ENCODE peak calls at places on chromosomes 3 and 15, in four cellular contexts. R, H, Y and G are unnamed samples. For H3K4me1, the result is how much of the 10 kb centered on the place peaks cover.

GRCh38 chr15:66006986-66007385 is 137.7 kb downstream of the RAB11A start:
- DNase-seq in R (no peak), Y (no peak), H (no peak), G (no peak)

GRCh38 chr3:172213168-172213567 is 173.8 kb downstream of the FNDC3B start:
- DNase-seq in R (no peak), Y (no peak), H (no peak), G (no peak)

GRCh38 chr3:132595036-132595435 is 2.0 kb upstream of the ACKR4 start:
- DNase-seq in R (no peak), Y (no peak), H (no peak), G (no peak)

GRCh38 chr3:143207338-143207961 is 87.9 kb downstream of the CHST2 start:
- DNase-seq in Y (no peak), R (no peak), H (no peak), G (no peak)

GRCh38 chr15:82595766-82596165 is 51.4 kb downstream of the CPEB1 start:
- DNase-seq in H (no peak), Y (no peak), R (no peak), G (no peak)

GRCh38 chr3:111473550-111473949 is 68.4 kb upstream of the CD96 start:
- DNase-seq in H (no peak), R (no peak), Y (peak), G (no peak)

GRCh38 chr3:76497636-76498035 is 542.3 kb upstream of the ROBO2 start:
- DNase-seq in Y (peak), H (no peak), R (no peak), G (no peak)

GRCh38 chr3:58237940-58238681 is 519 bp downstream of the ABHD6 start:
- DNase-seq in Y (peak), R (peak), H (peak), G (peak)

GRCh38 chr3:161989012-161989411 is 492.4 kb downstream of the OTOL1 start:
- DNase-seq in Y (no peak), H (no peak), R (no peak), G (no peak)

GRCh38 chr15:42890161-42890913 is 30.2 kb downstream of the TTBK2 start:
- DNase-seq in H (no peak), R (no peak), Y (no peak), G (no peak)

GRCh38 chr3:634511-634910 is 437.9 kb downstream of the CHL1 start:
- DNase-seq in R (no peak), Y (no peak), H (no peak), G (no peak)

GRCh38 chr3:64160000-64160690 is 65.1 kb downstream of the PRICKLE2 start:
- DNase-seq in Y (no peak), R (no peak), H (no peak), G (no peak)

GRCh38 chr3:190260301-190260700 is 61.9 kb downstream of the CLDN1 start:
- DNase-seq in H (no peak), R (no peak), Y (no peak), G (no peak)

GRCh38 chr15:92365079-92365478 is 28.6 kb upstream of the ST8SIA2 start:
- DNase-seq in Y (no peak), R (no peak), H (no peak), G (no peak)

GRCh38 chr15:73575636-73576247 is 57.4 kb downstream of the NPTN start:
- DNase-seq in H (no peak), Y (no peak), R (no peak), G (no peak)

GRCh38 chr3:69936266-69936665 is 63.3 kb upstream of the SAMMSON start:
- DNase-seq in H (no peak), R (no peak), Y (no peak), G (no peak)

GRCh38 chr3:135229018-135229495 is 434.0 kb downstream of the EPHB1 start:
- DNase-seq in H (no peak), Y (no peak), R (no peak), G (no peak)

GRCh38 chr3:197555281-197556261 is at the start of gene BDH1:
- DNase-seq in R (peak), H (peak), Y (peak), G (peak)

GRCh38 chr3:123651449-123652345 is 66.8 kb upstream of the HACD2 start:
- DNase-seq in Y (no peak), R (no peak), H (no peak), G (no peak)

GRCh38 chr3:115698851-115699535 is 75.7 kb downstream of the GAP43 start:
- DNase-seq in R (no peak), Y (peak), H (no peak), G (no peak)

GRCh38 chr3:57397175-57398026 is 104.9 kb upstream of the ASB14 start:
- DNase-seq in H (peak), Y (peak), R (peak), G (peak)

GRCh38 chr15:40054746-40055575 is 16.0 kb upstream of the SRP14 start:
- DNase-seq in H (no peak), Y (peak), R (peak), G (no peak)

GRCh38 chr3:44110643-44111042 is 131.0 kb upstream of the TOPAZ1 start:
- DNase-seq in H (no peak), Y (no peak), R (no peak), G (no peak)

GRCh38 chr3:185744997-185745843 is 79.6 kb downstream of the IGF2BP2 start:
- DNase-seq in H (no peak), R (no peak), Y (no peak), G (no peak)

GRCh38 chr15:55795031-55795430 is 52.1 kb upstream of the PRTG start:
- DNase-seq in Y (no peak), R (no peak), H (no peak), G (no peak)

GRCh38 chr15:55694652-55695150 is 48.3 kb downstream of the PRTG start:
- DNase-seq in R (no peak), H (no peak), Y (peak), G (peak)

GRCh38 chr3:71008350-71008923 is 575.1 kb downstream of the FOXP1 start:
- DNase-seq in H (no peak), Y (peak), R (no peak), G (no peak)

GRCh38 chr3:127000128-127000527 is 17.2 kb downstream of the PLXNA1 start:
- DNase-seq in H (no peak), R (no peak), Y (peak), G (no peak)

GRCh38 chr3:73279-73678 is 123.3 kb upstream of the CHL1 start:
- DNase-seq in R (no peak), Y (no peak), H (no peak), G (no peak)

GRCh38 chr3:70281663-70282062 is 30.8 kb downstream of the MDFIC2 start:
- DNase-seq in Y (no peak), H (no peak), R (no peak), G (no peak)

GRCh38 chr15:88791637-88792036 is 11.6 kb upstream of the ACAN start:
- DNase-seq in H (no peak), R (no peak), Y (no peak), G (no peak)

GRCh38 chr3:13192471-13193213 is 119.4 kb upstream of the IQSEC1 start:
- DNase-seq in Y (peak), H (no peak), R (no peak), G (no peak)

GRCh38 chr3:152499796-152500385 is 231.2 kb downstream of the MBNL1 start:
- DNase-seq in H (no peak), R (no peak), Y (no peak), G (no peak)

GRCh38 chr3:100928638-100929428 is 64.4 kb downstream of the ABI3BP start:
- DNase-seq in Y (no peak), H (no peak), R (no peak), G (no peak)

GRCh38 chr15:42035362-42035761 is 14.5 kb upstream of the PLA2G4E start:
- DNase-seq in Y (no peak), R (no peak), H (no peak), G (peak)

GRCh38 chr3:195366200-195366910 is 76.5 kb downstream of the ACAP2 start:
- DNase-seq in R (no peak), H (no peak), Y (no peak), G (no peak)

GRCh38 chr15:35605790-35606189 is 59.8 kb upstream of the DPH6 start:
- DNase-seq in H (no peak), R (no peak), Y (no peak), G (no peak)

GRCh38 chr15:35606345-35606744 is 60.4 kb upstream of the DPH6 start:
- DNase-seq in Y (no peak), R (no peak), H (no peak), G (no peak)

GRCh38 chr15:35603298-35603697 is 57.3 kb upstream of the DPH6 start:
- DNase-seq in R (no peak), Y (no peak), H (no peak), G (no peak)
- H3K27ac ChIP-seq in R (no peak), Y (no peak), H (no peak), G (no peak)

GRCh38 chr3:154430014-154430413 is at the start of gene GPR149:
- DNase-seq in R (no peak), H (no peak), Y (no peak), G (no peak)
- H3K4me3 ChIP-seq in R (no peak), H (no peak), Y (no peak), G (no peak)

GRCh38 chr3:4507010-4507596 is 14.0 kb downstream of the ITPR1 start:
- DNase-seq in Y (no peak), R (no peak), H (no peak), G (no peak)
- H3K4me1 ChIP-seq in Y (under half), R (under half), H (under half), G (under half)

DNA sequence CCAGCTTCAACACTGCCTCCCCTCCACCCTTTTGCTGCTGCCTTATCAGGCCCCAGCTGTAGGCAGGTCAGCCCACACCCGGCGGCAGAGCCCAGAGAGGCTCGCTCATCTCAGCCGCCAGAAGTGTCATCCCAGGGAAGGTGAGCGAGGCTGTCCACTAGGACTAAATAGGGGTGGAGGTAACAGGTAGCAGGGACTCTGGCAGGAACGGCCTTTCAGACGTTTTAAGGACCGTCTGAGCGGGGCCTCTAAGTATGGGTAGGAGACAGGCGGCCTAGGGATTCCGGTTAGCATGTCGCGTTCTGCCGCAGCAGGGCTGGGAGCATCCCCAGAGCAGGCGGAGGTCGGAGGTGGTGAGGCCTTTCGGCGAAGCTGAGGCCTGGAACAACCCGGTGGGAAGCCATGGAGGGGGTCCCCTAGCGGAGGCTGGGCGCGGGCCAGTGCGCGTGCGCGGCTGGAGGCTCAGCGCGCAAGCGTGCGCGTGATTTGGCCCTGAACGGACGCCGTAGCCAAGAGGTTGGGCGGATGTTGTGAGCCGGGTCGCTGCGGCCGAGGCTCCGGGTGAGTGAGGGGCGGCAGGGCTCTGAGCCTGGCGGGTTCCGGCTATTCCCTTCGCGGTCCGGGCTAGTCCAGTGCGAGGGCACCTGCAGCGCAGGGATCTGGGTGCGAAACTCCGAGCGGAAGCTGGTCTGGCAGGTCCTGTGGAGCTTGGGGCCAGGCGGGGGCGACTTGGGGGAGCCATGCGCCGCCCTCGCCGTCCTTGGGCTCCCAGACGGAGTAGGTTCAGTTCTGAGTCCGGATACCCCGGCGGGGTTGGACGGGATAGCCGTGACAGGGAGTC is at the start of the genes MST1 and RNF123:
- DNase-seq in H (peak), Y (peak), R (peak), G (peak)
- H3K27ac ChIP-seq in H (peak), Y (peak), R (peak), G (peak)

GRCh38 chr15:72169236-72169920 is 28.2 kb downstream of the GRAMD2A start:
- DNase-seq in R (no peak), Y (no peak), H (no peak), G (no peak)
- H3K4me3 ChIP-seq in R (no peak), Y (no peak), H (no peak), G (no peak)

GRCh38 chr3:98763814-98764691 is 913 bp downstream of the ST3GAL6 start:
- DNase-seq in Y (no peak), R (no peak), H (no peak), G (no peak)
- H3K4me1 ChIP-seq in Y (under half), R (under half), H (under half), G (under half)